ENCODE peak calls at places on chromosome 9, in six cellular contexts. One of them, this sample, is unnamed.

GRCh38 chr9:4306066-4306787 is 6.4 kb upstream of the GLIS3 start:
- DNase-seq in T-cell: no peak
- DNase-seq in GM04503: no peak
- DNase-seq in fibroblast of pulmonary artery: peak; percentile 64
- DNase-seq in cardiac septum: no peak
- DNase-seq in adrenal gland: peak; percentile 47
- DNase-seq in this sample: no peak

GRCh38 chr9:89923174-89923573 is 318.4 kb downstream of the GADD45G start:
- DNase-seq in T-cell: no peak
- DNase-seq in GM04503: no peak
- DNase-seq in adrenal gland: no peak
- DNase-seq in fibroblast of pulmonary artery: no peak
- DNase-seq in cardiac septum: no peak
- DNase-seq in this sample: no peak

GRCh38 chr9:84154320-84154719 is 173.7 kb downstream of the RMI1 start:
- DNase-seq in GM04503: no peak
- DNase-seq in fibroblast of pulmonary artery: peak; percentile 71
- DNase-seq in T-cell: no peak
- DNase-seq in adrenal gland: no peak
- DNase-seq in cardiac septum: no peak
- DNase-seq in this sample: peak; percentile 33

GRCh38 chr9:37776328-37776727 is 8.5 kb downstream of the EXOSC3 start:
- DNase-seq in cardiac septum: no peak
- DNase-seq in fibroblast of pulmonary artery: peak; percentile 12
- DNase-seq in GM04503: no peak
- DNase-seq in T-cell: no peak
- DNase-seq in adrenal gland: no peak
- DNase-seq in this sample: peak; percentile 25

GRCh38 chr9:38682713-38683112 is 37.2 kb downstream of the FAM240B start:
- DNase-seq in cardiac septum: no peak
- DNase-seq in T-cell: no peak
- DNase-seq in adrenal gland: no peak
- DNase-seq in fibroblast of pulmonary artery: peak; percentile 97
- DNase-seq in GM04503: peak; percentile 7
- DNase-seq in this sample: peak; percentile 91

GRCh38 chr9:130634801-130635200 is 29.6 kb upstream of the PRDM12 start:
- DNase-seq in GM04503: no peak
- DNase-seq in T-cell: no peak
- DNase-seq in cardiac septum: no peak
- DNase-seq in adrenal gland: no peak
- DNase-seq in fibroblast of pulmonary artery: no peak
- DNase-seq in this sample: no peak

GRCh38 chr9:7083192-7083591 is 325.4 kb downstream of the KDM4C start:
- DNase-seq in cardiac septum: no peak
- DNase-seq in T-cell: no peak
- DNase-seq in fibroblast of pulmonary artery: no peak
- DNase-seq in GM04503: no peak
- DNase-seq in adrenal gland: no peak
- DNase-seq in this sample: no peak

GRCh38 chr9:128558431-128559310 is 6.3 kb downstream of the SPTAN1 start:
- DNase-seq in GM04503: peak; percentile 58
- DNase-seq in T-cell: peak; percentile 46
- DNase-seq in cardiac septum: peak; percentile 90
- DNase-seq in fibroblast of pulmonary artery: peak; percentile 95
- DNase-seq in adrenal gland: peak; percentile 88
- DNase-seq in this sample: peak; percentile 94

GRCh38 chr9:131500377-131500776 is 2.3 kb upstream of the POMT1 start:
- DNase-seq in adrenal gland: no peak
- DNase-seq in fibroblast of pulmonary artery: no peak
- DNase-seq in T-cell: peak; percentile 84
- DNase-seq in cardiac septum: no peak
- DNase-seq in GM04503: no peak
- DNase-seq in this sample: no peak

GRCh38 chr9:136244116-136244775 is 1.4 kb downstream of the QSOX2 start:
- DNase-seq in T-cell: peak; percentile 38
- DNase-seq in adrenal gland: no peak
- DNase-seq in GM04503: no peak
- DNase-seq in fibroblast of pulmonary artery: no peak
- DNase-seq in cardiac septum: no peak
- DNase-seq in this sample: no peak

GRCh38 chr9:71363286-71363961 is 242.0 kb upstream of the TRPM3 start:
- DNase-seq in GM04503: no peak
- DNase-seq in cardiac septum: no peak
- DNase-seq in T-cell: no peak
- DNase-seq in fibroblast of pulmonary artery: no peak
- DNase-seq in adrenal gland: no peak
- DNase-seq in this sample: no peak

GRCh38 chr9:89453452-89453851 is 44.5 kb downstream of the SEMA4D start:
- DNase-seq in adrenal gland: no peak
- DNase-seq in GM04503: no peak
- DNase-seq in fibroblast of pulmonary artery: no peak
- DNase-seq in cardiac septum: no peak
- DNase-seq in T-cell: no peak
- DNase-seq in this sample: no peak

GRCh38 chr9:127066775-127067111 is 55.7 kb downstream of the ANGPTL2 start:
- DNase-seq in T-cell: no peak
- DNase-seq in adrenal gland: no peak
- DNase-seq in GM04503: no peak
- DNase-seq in cardiac septum: no peak
- DNase-seq in fibroblast of pulmonary artery: peak; percentile 89
- DNase-seq in this sample: no peak

GRCh38 chr9:2473691-2474090 is 147.9 kb upstream of the VLDLR start:
- DNase-seq in GM04503: no peak
- DNase-seq in adrenal gland: no peak
- DNase-seq in T-cell: no peak
- DNase-seq in cardiac septum: no peak
- DNase-seq in fibroblast of pulmonary artery: no peak
- DNase-seq in this sample: no peak

GRCh38 chr9:121709798-121710197 is 58.4 kb downstream of the DAB2IP start:
- DNase-seq in GM04503: no peak
- DNase-seq in adrenal gland: no peak
- DNase-seq in cardiac septum: no peak
- DNase-seq in T-cell: no peak
- DNase-seq in fibroblast of pulmonary artery: no peak
- DNase-seq in this sample: no peak

GRCh38 chr9:117028103-117028858 is 341.2 kb downstream of the TRIM32 start:
- DNase-seq in fibroblast of pulmonary artery: no peak
- DNase-seq in GM04503: no peak
- DNase-seq in cardiac septum: no peak
- DNase-seq in adrenal gland: no peak
- DNase-seq in T-cell: no peak
- DNase-seq in this sample: no peak

GRCh38 chr9:69816775-69817174 is 3.8 kb upstream of the CFAP95 start:
- DNase-seq in GM04503: no peak
- DNase-seq in cardiac septum: no peak
- DNase-seq in T-cell: no peak
- DNase-seq in fibroblast of pulmonary artery: no peak
- DNase-seq in adrenal gland: no peak
- DNase-seq in this sample: no peak

GRCh38 chr9:36864491-36865410 is 169.3 kb downstream of the PAX5 start:
- DNase-seq in T-cell: no peak
- DNase-seq in cardiac septum: no peak
- DNase-seq in GM04503: no peak
- DNase-seq in adrenal gland: no peak
- DNase-seq in fibroblast of pulmonary artery: no peak
- DNase-seq in this sample: no peak

GRCh38 chr9:80794197-80794596 is 895.1 kb downstream of the TLE1 start:
- DNase-seq in GM04503: no peak
- DNase-seq in T-cell: no peak
- DNase-seq in adrenal gland: no peak
- DNase-seq in cardiac septum: no peak
- DNase-seq in fibroblast of pulmonary artery: no peak
- DNase-seq in this sample: no peak

GRCh38 chr9:23088932-23089364 is 642.3 kb downstream of the DMRTA1 start:
- DNase-seq in cardiac septum: no peak
- DNase-seq in adrenal gland: no peak
- DNase-seq in T-cell: no peak
- DNase-seq in GM04503: no peak
- DNase-seq in fibroblast of pulmonary artery: no peak
- DNase-seq in this sample: no peak

GRCh38 chr9:115220339-115221009 is 102.5 kb upstream of the TNC start:
- DNase-seq in GM04503: no peak
- DNase-seq in fibroblast of pulmonary artery: peak; percentile 23
- DNase-seq in adrenal gland: no peak
- DNase-seq in cardiac septum: no peak
- DNase-seq in T-cell: no peak
- DNase-seq in this sample: peak; percentile 57

GRCh38 chr9:76419782-76420380 is 25.7 kb upstream of the RFK start:
- DNase-seq in T-cell: no peak
- DNase-seq in fibroblast of pulmonary artery: peak; percentile 40
- DNase-seq in cardiac septum: no peak
- DNase-seq in GM04503: no peak
- DNase-seq in adrenal gland: peak; percentile 17
- DNase-seq in this sample: no peak

GRCh38 chr9:19424176-19424779 is 15.5 kb downstream of the ACER2 start:
- DNase-seq in fibroblast of pulmonary artery: peak; percentile 77
- DNase-seq in GM04503: no peak
- DNase-seq in adrenal gland: no peak
- DNase-seq in cardiac septum: no peak
- DNase-seq in T-cell: no peak
- DNase-seq in this sample: no peak

GRCh38 chr9:7370378-7370777 is 429.2 kb downstream of the DMAC1 start:
- DNase-seq in cardiac septum: no peak
- DNase-seq in T-cell: no peak
- DNase-seq in GM04503: no peak
- DNase-seq in adrenal gland: no peak
- DNase-seq in fibroblast of pulmonary artery: peak; percentile 45
- DNase-seq in this sample: no peak

GRCh38 chr9:84652496-84653081 is 16.9 kb upstream of the NTRK2 start:
- DNase-seq in T-cell: no peak
- DNase-seq in GM04503: no peak
- DNase-seq in fibroblast of pulmonary artery: no peak
- DNase-seq in adrenal gland: no peak
- DNase-seq in cardiac septum: no peak
- DNase-seq in this sample: peak; percentile 15

GRCh38 chr9:3525088-3525835 is 539 bp downstream of the RFX3 start:
- DNase-seq in T-cell: peak; percentile 12
- DNase-seq in GM04503: no peak
- DNase-seq in fibroblast of pulmonary artery: peak; percentile 7
- DNase-seq in cardiac septum: no peak
- DNase-seq in adrenal gland: no peak
- DNase-seq in this sample: no peak

GRCh38 chr9:2967779-2968178 is 123.9 kb upstream of the PUM3 start:
- DNase-seq in adrenal gland: no peak
- DNase-seq in GM04503: peak; percentile 24
- DNase-seq in fibroblast of pulmonary artery: no peak
- DNase-seq in T-cell: no peak
- DNase-seq in cardiac septum: no peak
- DNase-seq in this sample: no peak

This sample was measured in astrocyte of the spinal cord.